ENCODE peak calls at places on chromosomes 13 and 19, in ten cellular contexts. V is lower leg skin; T is PC-9; J is omental fat pad; Z is effector memory CD8-positive, alpha-beta T cell; B is astrocyte of the hippocampus; H is GM18507; G is Peyer's patch; A is activated CD4-positive, alpha-beta T cell treated with anti-CD3 and anti-CD28 coated beads, Interleukin-2, amount 50 U/mL, for 24 hours; I is AG08396. E is an unnamed sample.

GRCh38 chr19:14440049-14440448 is 6.9 kb downstream of the PKN1 start:
- DNase-seq in G (peak; percentile 95), H (peak; percentile 71), I (no peak), Z (peak; percentile 66), V (peak; percentile 93), A (peak; percentile 72), T (no peak), B (no peak), J (no peak), E (no peak)

GRCh38 chr13:50894042-50894441 is 15.5 kb upstream of the RNASEH2B start:
- DNase-seq in J (no peak), I (no peak), H (no peak), B (no peak), G (no peak), Z (no peak), V (no peak), A (no peak), T (no peak), E (no peak)

GRCh38 chr19:4678881-4679379 is 8.8 kb upstream of the MYDGF start:
- DNase-seq in I (peak; percentile 43), G (no peak), T (no peak), Z (no peak), H (no peak), J (no peak), B (peak; percentile 23), V (no peak), A (no peak), E (peak; percentile 31)

GRCh38 chr13:24630851-24631341 is 49.3 kb upstream of the ATP12A start:
- DNase-seq in G (no peak), A (no peak), V (peak; percentile 29), J (no peak), Z (no peak), I (peak; percentile 32), B (peak; percentile 81), H (no peak), T (peak; percentile 64), E (peak; percentile 94)

GRCh38 chr13:43911283-43911682 is 31.6 kb downstream of the LACC1 start:
- DNase-seq in J (no peak), V (no peak), I (no peak), T (no peak), H (no peak), Z (no peak), A (no peak), G (no peak), B (no peak), E (no peak)

GRCh38 chr19:10808937-10809655 is 26.9 kb downstream of the TMED1 start:
- DNase-seq in B (peak; percentile 64), Z (peak; percentile 37), A (no peak), G (no peak), I (no peak), V (no peak), H (no peak), J (no peak), T (peak; percentile 88), E (peak; percentile 74)

GRCh38 chr13:45162821-45163220 is 38.0 kb downstream of the KCTD4 start:
- DNase-seq in G (no peak), Z (no peak), A (no peak), I (peak; percentile 64), V (no peak), H (no peak), T (no peak), B (peak; percentile 85), J (no peak), E (peak; percentile 94)

GRCh38 chr19:19661675-19662251 is 1.7 kb downstream of the ATP13A1 start:
- DNase-seq in Z (peak; percentile 62), B (no peak), G (peak; percentile 65), J (no peak), I (peak; percentile 5), H (no peak), V (no peak), A (no peak), T (no peak), E (peak; percentile 49)

GRCh38 chr19:49555600-49556411 is 24.6 kb downstream of the NOSIP start:
- DNase-seq in A (peak; percentile 74), G (peak; percentile 59), B (peak; percentile 75), Z (no peak), T (no peak), H (no peak), I (peak; percentile 75), V (peak; percentile 90), J (no peak), E (peak; percentile 51)

GRCh38 chr19:7554990-7555864 is 19.7 kb downstream of the PNPLA6 start:
- DNase-seq in B (no peak), G (no peak), A (no peak), I (peak; percentile 79), V (no peak), Z (no peak), T (no peak), H (peak; percentile 35), J (no peak), E (no peak)

GRCh38 chr13:89660752-89661151 is 1686.7 kb upstream of the MIR17HG start:
- DNase-seq in I (no peak), V (no peak), H (no peak), A (no peak), Z (no peak), J (no peak), T (no peak), B (no peak), G (no peak), E (no peak)

GRCh38 chr19:17859533-17860330 is at the start of gene RPL18A:
- DNase-seq in H (peak; percentile 95), G (peak; percentile 98), B (peak; percentile 100), I (peak; percentile 98), T (peak; percentile 97), A (peak; percentile 99), V (peak; percentile 100), J (peak; percentile 86), Z (peak; percentile 95), E (peak; percentile 100)

GRCh38 chr13:78657699-78658629 is 991 bp downstream of the OBI1 start:
- DNase-seq in I (peak; percentile 16), A (no peak), G (no peak), H (no peak), T (no peak), B (peak; percentile 16), J (no peak), Z (no peak), V (no peak), E (peak; percentile 32)

GRCh38 chr19:39676004-39676403 is 20.3 kb downstream of the LGALS16 start:
- DNase-seq in T (no peak), J (no peak), A (peak; percentile 15), V (no peak), H (no peak), I (no peak), B (no peak), Z (no peak), G (no peak), E (no peak)

GRCh38 chr13:66264976-66265375 is 965.2 kb downstream of the PCDH9 start:
- DNase-seq in T (no peak), Z (no peak), A (no peak), I (no peak), V (no peak), J (no peak), H (no peak), G (no peak), B (peak; percentile 86), E (peak; percentile 9)

GRCh38 chr13:20547479-20547908 is 19.5 kb upstream of the IFT88 start:
- DNase-seq in T (no peak), G (no peak), Z (no peak), I (no peak), A (no peak), B (no peak), J (no peak), V (no peak), H (no peak), E (no peak)

GRCh38 chr19:37334179-37335071 is 36.5 kb upstream of the ZNF527 start:
- DNase-seq in I (peak; percentile 90), B (peak; percentile 96), Z (peak; percentile 90), T (peak; percentile 67), A (peak; percentile 84), H (peak; percentile 70), V (peak; percentile 97), G (peak; percentile 93), J (peak; percentile 89), E (peak; percentile 92)

GRCh38 chr13:70253411-70253810 is 145.2 kb upstream of the KLHL1 start:
- DNase-seq in T (no peak), Z (no peak), V (no peak), J (no peak), A (no peak), B (no peak), I (no peak), G (no peak), H (no peak), E (peak; percentile 45)

GRCh38 chr19:13366529-13367143 is 139.6 kb downstream of the CACNA1A start:
- DNase-seq in B (peak; percentile 44), H (peak; percentile 11), G (no peak), Z (no peak), T (peak; percentile 16), I (peak; percentile 45), A (no peak), V (no peak), J (no peak), E (peak; percentile 25)

GRCh38 chr13:99123101-99124045 is 77.3 kb upstream of the UBAC2 start:
- DNase-seq in Z (no peak), A (no peak), V (no peak), I (peak; percentile 39), J (no peak), H (no peak), B (peak; percentile 27), T (no peak), G (no peak), E (peak; percentile 20)

GRCh38 chr19:41879080-41879479 is 2.0 kb downstream of the CD79A start:
- DNase-seq in B (no peak), A (no peak), Z (no peak), I (no peak), T (no peak), G (no peak), H (no peak), V (no peak), J (no peak), E (no peak)

GRCh38 chr19:3699071-3699740 is 1.1 kb downstream of the PIP5K1C start:
- DNase-seq in A (no peak), V (peak; percentile 85), I (peak; percentile 81), B (peak; percentile 64), T (no peak), H (no peak), Z (no peak), G (no peak), J (no peak), E (peak; percentile 41)